ENCODE peak calls at places on chromosomes 11 and 22, in nine cellular contexts. P is OCI-LY7, J is HCT116, X is MM.1S, K is PC-3, C is GM23338, U is neural progenitor cell, O is GM23248, B is SK-N-SH. I is an unnamed sample.

GRCh38 chr11:269146-269890 is 8.9 kb upstream of the NLRP6 start:
- DNase-seq in P (peak), K (no peak), X (peak), C (peak), B (no peak), O (peak), U (no peak), J (no peak), I (no peak)

GRCh38 chr11:56783448-56784041 is 35.0 kb upstream of the OR9G4 start:
- DNase-seq in J (peak), X (peak), B (peak), K (peak), O (peak), U (peak), P (peak), C (peak), I (peak)

GRCh38 chr22:19429950-19430889 is 1.3 kb downstream of the HIRA start:
- DNase-seq in B (peak), C (peak), U (peak), K (peak), O (peak), J (no peak), P (peak), X (peak), I (peak)

GRCh38 chr11:111720801-111721494 is 45.2 kb downstream of the PPP2R1B start:
- DNase-seq in C (no peak), U (no peak), X (no peak), J (no peak), K (no peak), B (peak), O (no peak), P (no peak), I (no peak)

GRCh38 chr11:126544311-126545056 is 189.0 kb downstream of the ST3GAL4 start:
- DNase-seq in C (peak), B (peak), O (peak), K (peak), X (no peak), P (no peak), J (no peak), U (peak), I (peak)

GRCh38 chr11:65215441-65216076 is 33.8 kb downstream of the CAPN1 start:
- DNase-seq in U (no peak), C (no peak), B (no peak), X (no peak), J (no peak), P (no peak), K (no peak), O (peak), I (no peak)

GRCh38 chr22:50157976-50158375 is 12.6 kb upstream of the PANX2 start:
- DNase-seq in C (no peak), B (no peak), K (no peak), U (no peak), P (no peak), J (no peak), X (no peak), O (no peak), I (no peak)

GRCh38 chr11:126838779-126839178 is 161.8 kb downstream of the KIRREL3 start:
- DNase-seq in K (no peak), O (no peak), X (no peak), P (no peak), B (no peak), C (no peak), J (no peak), U (no peak), I (no peak)

GRCh38 chr11:101474666-101475065 is 109.1 kb downstream of the TRPC6 start:
- DNase-seq in K (no peak), C (no peak), B (no peak), O (peak), J (no peak), P (no peak), U (no peak), X (no peak), I (no peak)

GRCh38 chr11:105236631-105237030 is 97.1 kb upstream of the CARD18 start:
- DNase-seq in C (no peak), U (no peak), X (no peak), O (peak), K (peak), J (no peak), P (no peak), B (no peak), I (no peak)

GRCh38 chr11:9982796-9983579 is 311.0 kb downstream of the SBF2 start:
- DNase-seq in P (no peak), U (peak), J (peak), K (peak), O (no peak), X (no peak), C (peak), B (no peak), I (peak)

GRCh38 chr11:16606784-16607674 is 131.4 kb upstream of the C11orf58 start:
- DNase-seq in P (no peak), J (no peak), B (peak), U (peak), X (no peak), K (no peak), C (peak), O (no peak), I (peak)

GRCh38 chr11:118343248-118343647 is 743 bp upstream of the CD3D start:
- DNase-seq in O (no peak), K (no peak), P (no peak), U (no peak), C (no peak), J (no peak), B (no peak), X (no peak), I (no peak)

GRCh38 chr11:129249351-129249750 is 57.2 kb upstream of the ARHGAP32 start:
- DNase-seq in J (no peak), X (no peak), O (peak), P (no peak), B (no peak), U (no peak), K (peak), C (no peak), I (no peak)

GRCh38 chr11:88164320-88164719 is 10.9 kb downstream of the RAB38 start:
- DNase-seq in U (no peak), X (no peak), C (no peak), K (no peak), O (no peak), J (no peak), P (no peak), B (no peak), I (no peak)

GRCh38 chr22:43566561-43567332 is 154.9 kb downstream of the MPPED1 start:
- DNase-seq in O (no peak), B (no peak), U (no peak), C (no peak), J (no peak), P (no peak), X (no peak), K (no peak), I (no peak)

GRCh38 chr11:76707293-76707825 is 36.8 kb upstream of the LRRC32 start:
- DNase-seq in B (no peak), K (no peak), P (no peak), X (no peak), J (no peak), O (no peak), U (no peak), C (no peak), I (no peak)

GRCh38 chr11:61828629-61829407 is 718 bp downstream of the FADS2 start:
- DNase-seq in U (peak), B (peak), X (no peak), K (peak), P (no peak), O (peak), C (peak), J (no peak), I (peak)

GRCh38 chr11:62923634-62924411 is 2.7 kb upstream of the CHRM1 start:
- DNase-seq in C (peak), U (peak), O (peak), P (peak), B (no peak), X (peak), K (no peak), J (no peak), I (no peak)
- H3K4me3 ChIP-seq in C (peak), U (peak), O (peak), P (no peak), B (no peak), X (no peak), K (no peak), J (no peak), I (no peak)

DNA sequence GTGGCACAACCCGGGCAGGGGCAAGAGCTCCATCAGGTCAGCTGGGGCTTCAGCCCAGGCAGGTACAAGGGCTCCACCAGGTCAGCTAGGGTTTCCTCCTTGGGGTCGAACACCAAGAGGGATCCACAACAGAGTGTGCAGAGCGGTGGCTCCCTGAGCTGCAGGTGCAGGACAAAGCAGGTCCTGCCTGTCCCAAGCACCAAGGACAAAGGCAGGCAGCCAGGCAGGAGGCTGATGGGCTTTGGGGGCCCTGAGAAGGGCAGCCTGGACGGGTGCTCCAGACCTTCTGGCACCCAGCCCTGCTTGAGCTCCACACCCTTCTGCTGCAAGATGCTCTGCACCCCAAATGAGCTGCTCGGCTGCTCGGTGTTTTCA is 1510.8 kb downstream of the BRD1 start:
- DNase-seq in P (no peak), X (no peak), C (no peak), J (no peak), K (no peak), O (no peak), U (no peak), B (no peak), I (no peak)
- TF ChIP-seq EZH2phosphoT487 in P (no peak), X (no peak), C (no peak), J (no peak), K (no peak), O (no peak), U (no peak), B (no peak), I (no peak)

DNA sequence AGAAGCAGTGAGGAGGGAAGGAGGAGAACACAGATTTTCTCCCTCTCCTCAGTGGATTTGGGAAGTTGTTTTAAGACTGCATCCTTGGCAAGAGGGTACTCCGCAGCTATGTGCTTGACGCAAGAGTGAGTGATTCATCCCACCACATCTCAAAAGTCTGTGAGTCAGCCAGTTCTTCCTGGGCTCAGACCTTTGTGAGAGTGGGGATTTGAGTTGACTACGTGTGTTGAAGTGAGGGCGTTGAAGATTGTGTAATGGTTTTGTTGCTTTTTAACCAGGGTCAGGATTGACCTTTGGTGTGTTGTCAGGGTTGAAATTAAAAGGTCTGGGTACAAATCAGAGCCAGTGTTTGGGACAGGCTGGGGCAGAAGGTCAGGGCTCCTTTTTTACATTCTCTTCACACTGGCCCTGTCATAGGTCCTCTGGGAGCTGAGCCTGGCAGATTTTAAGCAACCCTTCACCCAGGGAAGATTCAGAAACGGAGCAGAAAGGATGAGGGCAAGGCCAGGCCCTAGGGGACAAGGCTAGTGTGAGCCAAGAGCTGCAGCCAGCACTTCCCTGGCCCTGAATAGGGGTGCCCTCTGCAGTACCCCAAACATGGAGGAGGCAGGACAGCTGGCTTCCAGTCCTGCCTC is 4.2 kb upstream of the C11orf86 start:
- DNase-seq in O (peak), C (no peak), X (no peak), J (peak), P (no peak), U (no peak), K (peak), B (peak), I (peak)
- H3K4me3 ChIP-seq in O (peak), C (no peak), X (no peak), J (peak), P (no peak), U (no peak), K (peak), B (no peak), I (no peak)

DNA sequence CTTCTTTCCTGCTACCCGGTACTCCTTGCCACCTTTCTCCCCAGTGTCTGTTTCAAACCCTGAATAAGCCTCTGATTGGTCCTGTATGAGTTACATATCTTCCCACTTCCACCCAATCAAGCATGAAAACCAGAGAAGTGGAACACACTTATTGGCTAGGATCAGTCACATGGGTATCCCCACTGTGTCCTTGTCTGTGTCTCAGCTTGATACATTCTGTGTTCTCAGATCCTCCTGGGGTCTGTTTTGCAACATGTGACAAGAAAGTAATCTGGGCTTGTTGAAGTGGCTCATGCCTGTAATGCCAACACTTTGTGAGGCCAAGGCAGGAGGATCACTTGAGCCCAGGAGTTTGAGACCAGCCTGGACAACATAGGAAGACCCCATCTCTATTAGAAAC is 23.9 kb downstream of the MCHR1 start:
- DNase-seq in C (no peak), K (no peak), X (no peak), B (no peak), J (no peak), U (no peak), P (no peak), O (no peak), I (no peak)
- TF ChIP-seq EZH2phosphoT487 in C (no peak), K (no peak), X (no peak), B (no peak), J (no peak), U (no peak), P (no peak), O (no peak), I (no peak)

GRCh38 chr22:29030618-29031235 is 30.9 kb downstream of the C22orf31 start:
- DNase-seq in K (peak), C (peak), B (peak), X (no peak), J (peak), U (peak), P (no peak), O (peak), I (peak)

GRCh38 chr22:29031236-29031982 is 30.2 kb downstream of the C22orf31 start:
- DNase-seq in U (peak), K (peak), C (peak), B (peak), O (peak), J (peak), X (no peak), P (no peak), I (peak)

GRCh38 chr22:29028468-29028867 is 33.2 kb downstream of the C22orf31 start:
- DNase-seq in C (no peak), P (no peak), O (no peak), U (no peak), J (no peak), X (no peak), B (no peak), K (no peak), I (no peak)

GRCh38 chr22:29029202-29030000 is 32.2 kb downstream of the C22orf31 start:
- DNase-seq in P (no peak), K (no peak), U (peak), X (no peak), B (no peak), J (no peak), C (no peak), O (no peak), I (no peak)

DNA sequence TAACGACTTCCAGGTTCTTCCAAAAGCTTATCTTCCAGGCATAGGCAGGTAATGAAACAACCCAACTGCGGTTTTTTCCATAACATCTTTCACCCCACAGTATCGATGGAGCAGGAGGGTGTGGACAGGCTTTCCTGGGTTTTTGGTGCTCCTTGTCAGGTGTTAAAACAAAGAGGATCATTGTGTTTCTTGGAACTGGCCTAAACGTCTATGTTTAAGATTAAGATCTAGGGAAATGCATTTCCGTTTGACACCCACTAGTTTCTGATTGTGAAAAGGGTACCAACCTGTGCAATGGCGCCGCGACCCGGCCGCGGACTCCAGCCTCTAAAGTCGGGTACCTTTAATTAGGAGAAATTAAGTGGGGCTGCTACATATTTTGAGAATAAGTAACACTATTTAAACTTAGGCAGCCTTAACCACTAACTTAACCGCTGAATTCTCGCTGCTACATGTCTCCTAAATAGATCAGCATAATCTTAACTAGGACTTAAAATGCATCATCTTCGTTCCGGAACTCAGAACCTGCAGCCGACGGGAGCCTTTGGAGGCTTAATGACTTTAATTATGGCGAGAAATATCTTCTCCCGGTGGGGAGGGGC is 31.5 kb downstream of the C22orf31 start:
- DNase-seq in O (peak), U (no peak), P (no peak), K (peak), X (no peak), B (no peak), J (peak), C (peak), I (no peak)
- H3K4me3 ChIP-seq in O (peak), U (peak), P (no peak), K (peak), X (no peak), B (peak), J (peak), C (peak), I (peak)

DNA sequence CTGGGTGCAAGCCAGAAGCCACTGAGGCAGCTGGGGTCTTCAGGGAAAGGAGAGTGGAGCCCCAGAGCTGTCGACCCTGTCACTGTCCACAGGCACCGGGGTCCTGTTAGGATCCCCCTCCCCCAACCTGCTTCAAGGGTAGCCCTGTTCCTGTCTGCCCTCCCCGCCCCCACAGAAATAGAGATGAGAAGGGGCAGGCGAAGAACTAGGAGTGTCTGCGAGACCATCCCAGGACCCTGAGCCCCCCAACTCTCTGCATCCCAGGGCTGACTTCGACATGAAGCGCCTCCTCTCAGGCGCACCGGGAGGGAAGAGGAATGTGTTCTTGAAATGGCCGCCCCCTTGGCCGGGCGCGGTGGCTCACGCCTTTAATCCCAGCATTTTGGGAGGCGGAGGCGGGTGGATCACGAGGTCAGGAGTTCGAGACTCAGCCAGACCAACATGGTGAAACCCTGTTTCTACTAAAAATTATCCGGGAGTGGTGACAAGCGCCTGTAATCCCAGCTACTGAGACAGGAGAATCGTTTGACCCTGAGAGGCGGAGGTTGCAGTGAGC is 607 bp upstream of the ZNF70 start:
- DNase-seq in O (no peak), C (peak), X (no peak), U (peak), J (no peak), K (no peak), B (no peak), P (no peak), I (peak)
- TF ChIP-seq EZH2phosphoT487 in O (no peak), C (no peak), X (no peak), U (no peak), J (no peak), K (no peak), B (no peak), P (no peak), I (no peak)

GRCh38 chr11:34620202-34620601 is 691 bp upstream of the EHF start:
- DNase-seq in J (no peak), B (no peak), C (no peak), O (no peak), K (no peak), X (no peak), P (no peak), U (no peak), I (no peak)
- H3K4me3 ChIP-seq in J (no peak), B (no peak), C (no peak), O (no peak), K (peak), X (no peak), P (no peak), U (no peak), I (no peak)

GRCh38 chr22:41846268-41847002 is 13.5 kb downstream of the SREBF2 start:
- DNase-seq in X (no peak), K (no peak), B (no peak), U (no peak), J (no peak), C (peak), P (no peak), O (no peak), I (no peak)

GRCh38 chr22:41842996-41843970 is 10.4 kb downstream of the SREBF2 start:
- DNase-seq in U (no peak), K (peak), J (no peak), P (peak), X (no peak), B (no peak), O (no peak), C (no peak), I (no peak)

GRCh38 chr22:41844036-41844435 is 11.1 kb downstream of the SREBF2 start:
- DNase-seq in B (no peak), K (no peak), X (no peak), J (no peak), O (no peak), P (peak), C (no peak), U (no peak), I (no peak)

GRCh38 chr22:41845380-41846267 is 12.7 kb downstream of the SREBF2 start:
- DNase-seq in J (no peak), B (no peak), P (no peak), C (no peak), O (no peak), K (no peak), X (no peak), U (peak), I (peak)

GRCh38 chr22:41844513-41844912 is 11.6 kb downstream of the SREBF2 start:
- DNase-seq in B (no peak), X (no peak), U (no peak), J (no peak), P (no peak), O (no peak), C (no peak), K (peak), I (no peak)
- TF ChIP-seq EZH2phosphoT487 in B (no peak), X (no peak), U (no peak), J (no peak), P (no peak), O (no peak), C (no peak), K (no peak), I (no peak)